ENCODE peak calls at places on chromosomes 12 and 14, in ten cellular contexts. Z is heart left ventricle, I is adrenal gland, J is esophagus squamous epithelium, F is IMR-90, W is HCT116, D is spleen, R is suprapubic skin, A is gastrocnemius medialis, Q is tibial nerve. N is an unnamed sample.
A peak's percentile ranks its signal among the peaks of the same experiment; 100 is the strongest.

GRCh38 chr12:52202361-52203078 is 10.7 kb upstream of the KRT80 start:
- DNase-seq in Z (no peak), I (no peak), J (no peak), F (peak; percentile 16), W (no peak), D (peak; percentile 75), R (peak; percentile 62), A (no peak), Q (no peak), N (no peak)

GRCh38 chr12:129467749-129468148 is 436.1 kb downstream of the TMEM132D start:
- DNase-seq in Z (no peak), I (no peak), J (no peak), F (no peak), W (no peak), D (no peak), R (no peak), A (no peak), Q (no peak), N (peak; percentile 43)

GRCh38 chr12:132507656-132508055 is 17.7 kb downstream of the FBRSL1 start:
- DNase-seq in Z (no peak), I (no peak), J (no peak), F (no peak), W (no peak), D (no peak), R (no peak), A (no peak), Q (no peak), N (no peak)

GRCh38 chr12:29073631-29074239 is 75.3 kb upstream of the FAR2 start:
- DNase-seq in Z (no peak), I (peak; percentile 22), J (no peak), F (peak; percentile 49), W (peak; percentile 35), D (no peak), R (no peak), A (no peak), Q (no peak), N (no peak)

GRCh38 chr12:105667880-105668279 is 337.4 kb downstream of the C12orf75 start:
- DNase-seq in Z (no peak), I (no peak), J (no peak), F (no peak), W (no peak), D (no peak), R (no peak), A (no peak), Q (no peak), N (no peak)

GRCh38 chr12:116426391-116427136 is 132.6 kb upstream of the MAP1LC3B2 start:
- DNase-seq in Z (peak; percentile 53), I (peak; percentile 15), J (no peak), F (peak; percentile 98), W (peak; percentile 87), D (no peak), R (peak; percentile 85), A (peak; percentile 56), Q (peak; percentile 24), N (peak; percentile 92)

GRCh38 chr14:70645892-70646291 is 4.2 kb downstream of the TTC9 start:
- DNase-seq in Z (no peak), I (no peak), J (no peak), F (no peak), W (no peak), D (no peak), R (no peak), A (no peak), Q (no peak), N (no peak)

GRCh38 chr12:116299064-116299463 is 21.6 kb upstream of the MED13L start:
- DNase-seq in Z (no peak), I (no peak), J (no peak), F (no peak), W (no peak), D (no peak), R (no peak), A (no peak), Q (no peak), N (no peak)

GRCh38 chr12:3002636-3003035 is 43.4 kb downstream of the TEAD4 start:
- DNase-seq in Z (no peak), I (no peak), J (no peak), F (no peak), W (no peak), D (no peak), R (no peak), A (peak; percentile 85), Q (no peak), N (no peak)

GRCh38 chr12:111597731-111598636 is 1.1 kb downstream of the ATXN2 start:
- DNase-seq in Z (peak; percentile 63), I (peak; percentile 54), J (no peak), F (no peak), W (no peak), D (peak; percentile 91), R (peak; percentile 76), A (peak; percentile 25), Q (no peak), N (peak; percentile 30)

GRCh38 chr14:102046337-102047278 is 40.2 kb downstream of the HSP90AA1 start:
- DNase-seq in Z (peak; percentile 82), I (peak; percentile 96), J (no peak), F (peak; percentile 28), W (peak; percentile 82), D (peak; percentile 82), R (peak; percentile 91), A (peak; percentile 93), Q (peak; percentile 70), N (peak; percentile 84)

DNA sequence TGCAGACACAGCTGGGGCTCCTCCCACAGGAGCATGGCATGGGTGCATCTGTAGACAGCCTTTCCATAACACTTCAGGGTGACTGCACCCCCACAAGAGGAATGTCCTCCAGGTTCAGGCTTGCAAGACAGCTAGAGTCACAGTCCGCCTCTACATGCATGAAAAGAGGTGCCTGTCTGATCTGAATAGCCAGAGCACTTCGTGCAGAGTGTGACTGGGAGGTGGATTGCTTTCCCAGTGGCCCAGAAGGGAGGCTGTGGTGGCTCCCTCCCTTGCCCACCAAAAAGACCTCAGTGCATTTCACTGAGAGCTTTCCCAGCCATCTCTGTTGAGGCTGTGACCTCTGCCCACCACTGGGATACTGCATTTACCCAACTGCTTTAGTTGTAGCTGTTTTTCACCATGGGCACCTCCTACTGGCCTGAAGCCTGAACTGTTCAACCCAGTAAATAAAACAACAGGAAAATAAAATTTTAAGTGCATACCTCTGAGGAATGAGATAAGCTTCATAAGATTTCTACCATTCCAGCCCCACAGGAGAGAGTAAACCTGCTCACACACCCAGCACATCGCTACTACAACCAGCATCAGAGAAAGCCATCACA is 14.1 kb downstream of the CEP128 start:
- DNase-seq in Z (no peak), I (no peak), J (no peak), F (no peak), W (no peak), D (no peak), R (no peak), A (no peak), Q (no peak), N (no peak)
- TF ChIP-seq CTCF in Z (no peak), I (no peak), J (peak; percentile 16), F (peak; percentile 6), W (peak; percentile 27), D (no peak), R (no peak), A (no peak), Q (no peak), N (no peak)

DNA sequence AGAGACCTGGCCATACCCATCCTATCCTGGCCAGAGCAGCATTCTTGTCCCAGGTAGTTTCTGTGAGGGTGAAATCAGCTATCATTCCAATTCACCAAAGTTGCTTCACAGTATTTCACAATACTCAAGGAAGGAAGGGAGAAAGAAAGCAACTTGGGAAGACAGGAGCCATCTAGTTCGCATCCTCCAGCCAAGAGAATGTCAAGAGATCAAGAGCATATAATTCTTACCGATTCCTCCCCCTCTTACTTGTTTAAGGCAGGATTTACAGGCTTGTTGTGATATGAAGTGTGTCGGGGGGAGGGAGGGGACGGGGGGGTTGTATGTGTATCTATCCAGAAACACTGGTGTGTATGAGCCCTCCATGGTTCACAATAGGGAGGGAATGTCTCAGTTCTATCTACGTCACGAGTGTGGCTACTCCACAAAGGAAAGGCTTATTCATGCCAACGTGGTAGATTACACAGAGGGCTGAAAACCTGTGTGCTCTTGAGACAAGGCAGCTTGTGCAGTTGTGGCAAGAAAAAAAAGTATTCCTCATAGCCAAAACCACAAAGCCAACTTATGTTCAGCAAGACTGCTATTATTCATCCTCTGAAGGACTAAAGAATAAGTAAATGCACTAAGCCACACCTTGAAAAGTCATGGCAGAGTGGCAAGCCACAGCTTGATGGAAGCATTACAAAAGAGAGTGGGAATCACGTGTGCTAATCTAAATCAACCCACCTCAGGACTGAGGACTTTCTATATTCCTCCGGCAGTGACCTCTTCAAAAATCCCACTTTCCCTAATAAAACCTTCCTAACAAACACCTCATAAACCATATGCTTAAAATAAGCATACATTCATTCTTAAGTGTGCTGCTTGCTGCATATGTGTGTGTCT is 35.0 kb downstream of the CORO1C start:
- DNase-seq in Z (no peak), I (no peak), J (no peak), F (peak; percentile 100), W (no peak), D (no peak), R (no peak), A (no peak), Q (no peak), N (no peak)
- TF ChIP-seq POLR2A in Z (no peak), I (no peak), J (no peak), F (no peak), W (no peak), D (no peak), R (no peak), A (no peak), Q (no peak), N (no peak)

GRCh38 chr14:61712137-61712536 is 16.8 kb downstream of the HIF1A start:
- DNase-seq in Z (no peak), I (no peak), J (no peak), F (no peak), W (no peak), D (no peak), R (no peak), A (no peak), Q (no peak), N (no peak)
- H3K4me3 ChIP-seq in Z (no peak overlapping the region), I (no peak overlapping the region), J (no peak overlapping the region), F (no peak overlapping the region), W (no peak overlapping the region), D (no peak overlapping the region), R (no peak overlapping the region), A (no peak overlapping the region), Q (no peak overlapping the region), N (no peak overlapping the region)

GRCh38 chr12:122063691-122064033 is 14.9 kb upstream of the MLXIP start:
- DNase-seq in Z (no peak), I (no peak), J (no peak), F (no peak), W (peak; percentile 12), D (no peak), R (no peak), A (no peak), Q (no peak), N (no peak)

GRCh38 chr12:122061253-122061652 is 17.3 kb upstream of the MLXIP start:
- DNase-seq in Z (no peak), I (no peak), J (no peak), F (no peak), W (no peak), D (no peak), R (no peak), A (no peak), Q (no peak), N (no peak)

GRCh38 chr12:122062832-122063690 is 15.5 kb upstream of the MLXIP start:
- DNase-seq in Z (peak; percentile 46), I (peak; percentile 68), J (no peak), F (peak; percentile 66), W (peak; percentile 53), D (no peak), R (no peak), A (no peak), Q (no peak), N (no peak)

GRCh38 chr12:122064780-122065588 is 13.6 kb upstream of the MLXIP start:
- DNase-seq in Z (no peak), I (peak; percentile 38), J (no peak), F (peak; percentile 86), W (peak; percentile 63), D (no peak), R (no peak), A (no peak), Q (no peak), N (no peak)

GRCh38 chr12:122064034-122064777 is 14.3 kb upstream of the MLXIP start:
- DNase-seq in Z (peak; percentile 88), I (peak; percentile 80), J (no peak), F (peak; percentile 90), W (peak; percentile 99), D (peak; percentile 84), R (peak; percentile 88), A (peak; percentile 90), Q (peak; percentile 41), N (peak; percentile 91)
- TF ChIP-seq CTCF in Z (peak; percentile 24), I (peak; percentile 34), J (peak; percentile 8), F (peak; percentile 39), W (peak; percentile 80), D (no peak), R (peak; percentile 15), A (peak; percentile 29), Q (no peak), N (no peak)